ENCODE peak calls at places on chromosomes 13 and 19, in nine cellular contexts. I is iris pigment epithelial cell; U is stimulated activated CD4-positive, alpha-beta T cell treated with anti-CD3 and anti-CD28 coated beads, TNF-alpha, amount 100 ng/mL, for 1 hour; N is C1 segment of cervical spinal cord; L is T-helper 2 cell; G is SHP77; E is NCI-H1930; B is activated CD8-positive, alpha-beta memory T cell treated with anti-CD3 and anti-CD28 coated beads for 24 hours; P is mucosa of descending colon. D is an unnamed sample.

GRCh38 chr13:50156140-50156539 is 140.9 kb downstream of the KCNRG start:
- DNase-seq in N (no peak), E (no peak), U (no peak), L (no peak), I (peak), P (no peak), G (no peak), B (no peak), D (no peak)

GRCh38 chr19:21586341-21587116 is 81.1 kb downstream of the ZNF429 start:
- DNase-seq in I (no peak), B (peak), L (no peak), G (no peak), E (no peak), N (no peak), U (no peak), P (peak), D (no peak)

GRCh38 chr13:36728006-36728405 is 54.2 kb downstream of the SERTM1 start:
- DNase-seq in B (no peak), U (no peak), N (no peak), E (no peak), P (no peak), I (no peak), L (no peak), G (no peak), D (no peak)

GRCh38 chr13:99555149-99555548 is 53.9 kb downstream of the TM9SF2 start:
- DNase-seq in B (no peak), U (no peak), N (no peak), E (no peak), L (no peak), G (no peak), P (no peak), I (no peak), D (no peak)

GRCh38 chr13:71789952-71790351 is 77.1 kb downstream of the DACH1 start:
- DNase-seq in I (peak), E (no peak), G (no peak), B (no peak), L (no peak), N (no peak), P (no peak), U (no peak), D (no peak)

GRCh38 chr13:51324714-51325440 is 14.6 kb upstream of the SERPINE3 start:
- DNase-seq in P (no peak), E (no peak), U (no peak), G (no peak), L (no peak), I (no peak), B (no peak), N (no peak), D (no peak)

GRCh38 chr19:1154731-1155351 is 19.2 kb downstream of the SBNO2 start:
- DNase-seq in G (no peak), U (no peak), N (no peak), B (no peak), I (peak), P (peak), E (no peak), L (no peak), D (no peak)

GRCh38 chr19:47723573-47723923 is 10.3 kb downstream of the EHD2 start:
- DNase-seq in L (no peak), N (no peak), B (no peak), G (peak), P (no peak), I (peak), U (no peak), E (no peak), D (no peak)

GRCh38 chr13:109028626-109029025 is 399.2 kb downstream of the MYO16 start:
- DNase-seq in B (no peak), U (no peak), G (no peak), I (peak), N (no peak), P (no peak), L (no peak), E (no peak), D (no peak)

GRCh38 chr13:27481766-27482165 is 31.4 kb upstream of the MTIF3 start:
- DNase-seq in I (peak), B (peak), E (peak), N (no peak), G (peak), P (peak), U (no peak), L (no peak), D (no peak)

GRCh38 chr13:38883783-38884182 is 106.8 kb downstream of the STOML3 start:
- DNase-seq in N (no peak), P (no peak), U (no peak), E (no peak), G (no peak), B (no peak), I (peak), L (no peak), D (no peak)

GRCh38 chr13:57409656-57410055 is 221.9 kb upstream of the PCDH17 start:
- DNase-seq in B (no peak), N (no peak), L (no peak), I (no peak), E (no peak), G (peak), P (no peak), U (no peak), D (no peak)